ENCODE peak calls at places on chromosomes 12 and 14, in six cellular contexts. One of them, this sample, is unnamed.

GRCh38 chr12:26768611-26769603 is 64.1 kb downstream of the ITPR2 start:
- DNase-seq in fibroblast of lung: no peak
- DNase-seq in HTR-8/SVneo: no peak
- DNase-seq in DMS53: peak; percentile 97
- DNase-seq in endothelial cell of umbilical vein: no peak
- DNase-seq in dorsolateral prefrontal cortex: no peak
- DNase-seq in this sample: no peak

GRCh38 chr14:104512061-104512460 is 67.5 kb upstream of the C14orf180 start:
- DNase-seq in fibroblast of lung: no peak
- DNase-seq in HTR-8/SVneo: no peak
- DNase-seq in DMS53: no peak
- DNase-seq in endothelial cell of umbilical vein: no peak
- DNase-seq in dorsolateral prefrontal cortex: no peak
- DNase-seq in this sample: no peak

GRCh38 chr14:91891721-91892220 is 24.4 kb upstream of the TC2N start:
- DNase-seq in fibroblast of lung: peak; percentile 75
- DNase-seq in HTR-8/SVneo: no peak
- DNase-seq in DMS53: no peak
- DNase-seq in endothelial cell of umbilical vein: no peak
- DNase-seq in dorsolateral prefrontal cortex: peak; percentile 84
- DNase-seq in this sample: no peak

GRCh38 chr14:65792208-65792905 is 379.8 kb downstream of the FUT8 start:
- DNase-seq in fibroblast of lung: peak; percentile 66
- DNase-seq in HTR-8/SVneo: peak; percentile 76
- DNase-seq in DMS53: no peak
- DNase-seq in endothelial cell of umbilical vein: no peak
- DNase-seq in dorsolateral prefrontal cortex: no peak
- DNase-seq in this sample: peak; percentile 47

GRCh38 chr12:79690606-79691298 is at the start of gene PAWR:
- DNase-seq in fibroblast of lung: peak; percentile 70
- DNase-seq in HTR-8/SVneo: peak; percentile 65
- DNase-seq in DMS53: peak; percentile 98
- DNase-seq in endothelial cell of umbilical vein: peak; percentile 80
- DNase-seq in dorsolateral prefrontal cortex: no peak
- DNase-seq in this sample: peak; percentile 72

GRCh38 chr12:49624919-49625577 is 1.7 kb downstream of the PRPF40B start:
- DNase-seq in fibroblast of lung: peak; percentile 70
- DNase-seq in HTR-8/SVneo: no peak
- DNase-seq in DMS53: peak; percentile 88
- DNase-seq in endothelial cell of umbilical vein: no peak
- DNase-seq in dorsolateral prefrontal cortex: no peak
- DNase-seq in this sample: no peak

GRCh38 chr12:24233519-24234246 is 284.2 kb upstream of the SOX5 start:
- DNase-seq in fibroblast of lung: no peak
- DNase-seq in HTR-8/SVneo: no peak
- DNase-seq in DMS53: no peak
- DNase-seq in endothelial cell of umbilical vein: peak; percentile 52
- DNase-seq in dorsolateral prefrontal cortex: no peak
- DNase-seq in this sample: no peak

GRCh38 chr12:128783129-128783574 is 40.6 kb downstream of the SLC15A4 start:
- DNase-seq in fibroblast of lung: peak; percentile 42
- DNase-seq in HTR-8/SVneo: no peak
- DNase-seq in DMS53: peak; percentile 10
- DNase-seq in endothelial cell of umbilical vein: no peak
- DNase-seq in dorsolateral prefrontal cortex: no peak
- DNase-seq in this sample: peak; percentile 57

GRCh38 chr14:36515896-36516718 is 3.9 kb downstream of the NKX2-1 start:
- DNase-seq in fibroblast of lung: peak; percentile 52
- DNase-seq in HTR-8/SVneo: no peak
- DNase-seq in DMS53: peak; percentile 39
- DNase-seq in endothelial cell of umbilical vein: no peak
- DNase-seq in dorsolateral prefrontal cortex: no peak
- DNase-seq in this sample: no peak

GRCh38 chr12:105822131-105823103 is 316.3 kb downstream of the NUAK1 start:
- DNase-seq in fibroblast of lung: peak; percentile 85
- DNase-seq in HTR-8/SVneo: no peak
- DNase-seq in DMS53: no peak
- DNase-seq in endothelial cell of umbilical vein: no peak
- DNase-seq in dorsolateral prefrontal cortex: no peak
- DNase-seq in this sample: no peak